ENCODE peak calls at places on chromosomes 13 and 19, in eight cellular contexts. One of them, this sample, is unnamed.

GRCh38 chr13:30371649-30372265 is 50.5 kb upstream of the UBE2L5 start:
- DNase-seq in activated CD4-positive, alpha-beta T cell treated with anti-CD3 and anti-CD28 coated beads for 4 hours: peak
- DNase-seq in AG09309: peak
- DNase-seq in OCI-LY7: peak
- DNase-seq in caudate nucleus: no peak
- DNase-seq in astrocyte of the spinal cord: peak
- DNase-seq in naive thymus-derived CD8-positive, alpha-beta T cell: peak
- DNase-seq in cardiac fibroblast: peak
- DNase-seq in this sample: no peak

GRCh38 chr19:10797541-10798256 is 38.3 kb downstream of the TMED1 start:
- DNase-seq in activated CD4-positive, alpha-beta T cell treated with anti-CD3 and anti-CD28 coated beads for 4 hours: peak
- DNase-seq in cardiac fibroblast: peak
- DNase-seq in naive thymus-derived CD8-positive, alpha-beta T cell: peak
- DNase-seq in OCI-LY7: no peak
- DNase-seq in astrocyte of the spinal cord: no peak
- DNase-seq in AG09309: no peak
- DNase-seq in caudate nucleus: peak
- DNase-seq in this sample: no peak

GRCh38 chr13:50677687-50678463 is 165.6 kb downstream of the DLEU7 start:
- DNase-seq in OCI-LY7: no peak
- DNase-seq in AG09309: no peak
- DNase-seq in naive thymus-derived CD8-positive, alpha-beta T cell: no peak
- DNase-seq in astrocyte of the spinal cord: no peak
- DNase-seq in caudate nucleus: peak
- DNase-seq in activated CD4-positive, alpha-beta T cell treated with anti-CD3 and anti-CD28 coated beads for 4 hours: no peak
- DNase-seq in cardiac fibroblast: peak
- DNase-seq in this sample: no peak

GRCh38 chr13:98313023-98313937 is 136.2 kb upstream of the RNF113B start:
- DNase-seq in AG09309: no peak
- DNase-seq in activated CD4-positive, alpha-beta T cell treated with anti-CD3 and anti-CD28 coated beads for 4 hours: no peak
- DNase-seq in caudate nucleus: no peak
- DNase-seq in OCI-LY7: no peak
- DNase-seq in astrocyte of the spinal cord: no peak
- DNase-seq in naive thymus-derived CD8-positive, alpha-beta T cell: no peak
- DNase-seq in cardiac fibroblast: no peak
- DNase-seq in this sample: no peak

GRCh38 chr19:13014101-13014920 is 19.0 kb downstream of the NFIX start:
- DNase-seq in AG09309: no peak
- DNase-seq in cardiac fibroblast: no peak
- DNase-seq in activated CD4-positive, alpha-beta T cell treated with anti-CD3 and anti-CD28 coated beads for 4 hours: no peak
- DNase-seq in astrocyte of the spinal cord: no peak
- DNase-seq in OCI-LY7: no peak
- DNase-seq in caudate nucleus: peak
- DNase-seq in naive thymus-derived CD8-positive, alpha-beta T cell: no peak
- DNase-seq in this sample: peak

GRCh38 chr19:16824658-16825311 is 4.4 kb upstream of the SIN3B start:
- DNase-seq in AG09309: peak
- DNase-seq in astrocyte of the spinal cord: peak
- DNase-seq in naive thymus-derived CD8-positive, alpha-beta T cell: no peak
- DNase-seq in activated CD4-positive, alpha-beta T cell treated with anti-CD3 and anti-CD28 coated beads for 4 hours: no peak
- DNase-seq in OCI-LY7: no peak
- DNase-seq in cardiac fibroblast: peak
- DNase-seq in caudate nucleus: no peak
- DNase-seq in this sample: peak

GRCh38 chr13:52846567-52847321 is 1.7 kb downstream of the PCDH8 start:
- DNase-seq in naive thymus-derived CD8-positive, alpha-beta T cell: no peak
- DNase-seq in activated CD4-positive, alpha-beta T cell treated with anti-CD3 and anti-CD28 coated beads for 4 hours: no peak
- DNase-seq in caudate nucleus: peak
- DNase-seq in OCI-LY7: no peak
- DNase-seq in astrocyte of the spinal cord: no peak
- DNase-seq in AG09309: no peak
- DNase-seq in cardiac fibroblast: no peak
- DNase-seq in this sample: peak

GRCh38 chr13:25686831-25687495 is 315.2 kb downstream of the ATP8A2 start:
- DNase-seq in astrocyte of the spinal cord: no peak
- DNase-seq in naive thymus-derived CD8-positive, alpha-beta T cell: no peak
- DNase-seq in activated CD4-positive, alpha-beta T cell treated with anti-CD3 and anti-CD28 coated beads for 4 hours: no peak
- DNase-seq in OCI-LY7: no peak
- DNase-seq in AG09309: no peak
- DNase-seq in cardiac fibroblast: no peak
- DNase-seq in caudate nucleus: no peak
- DNase-seq in this sample: no peak

GRCh38 chr13:42113478-42113877 is 65.0 kb downstream of the DGKH start:
- DNase-seq in activated CD4-positive, alpha-beta T cell treated with anti-CD3 and anti-CD28 coated beads for 4 hours: no peak
- DNase-seq in cardiac fibroblast: peak
- DNase-seq in naive thymus-derived CD8-positive, alpha-beta T cell: no peak
- DNase-seq in OCI-LY7: no peak
- DNase-seq in caudate nucleus: no peak
- DNase-seq in astrocyte of the spinal cord: no peak
- DNase-seq in AG09309: no peak
- DNase-seq in this sample: no peak

GRCh38 chr13:66036024-66036614 is 1194.0 kb downstream of the PCDH9 start:
- DNase-seq in astrocyte of the spinal cord: no peak
- DNase-seq in cardiac fibroblast: peak
- DNase-seq in OCI-LY7: no peak
- DNase-seq in AG09309: no peak
- DNase-seq in activated CD4-positive, alpha-beta T cell treated with anti-CD3 and anti-CD28 coated beads for 4 hours: no peak
- DNase-seq in caudate nucleus: no peak
- DNase-seq in naive thymus-derived CD8-positive, alpha-beta T cell: no peak
- DNase-seq in this sample: peak

GRCh38 chr13:47420568-47420967 is 523.7 kb upstream of the HTR2A start:
- DNase-seq in astrocyte of the spinal cord: no peak
- DNase-seq in caudate nucleus: no peak
- DNase-seq in naive thymus-derived CD8-positive, alpha-beta T cell: no peak
- DNase-seq in cardiac fibroblast: peak
- DNase-seq in AG09309: no peak
- DNase-seq in activated CD4-positive, alpha-beta T cell treated with anti-CD3 and anti-CD28 coated beads for 4 hours: no peak
- DNase-seq in OCI-LY7: no peak
- DNase-seq in this sample: no peak

GRCh38 chr19:33562636-33563035 is 41.0 kb upstream of the PEPD start:
- DNase-seq in naive thymus-derived CD8-positive, alpha-beta T cell: no peak
- DNase-seq in activated CD4-positive, alpha-beta T cell treated with anti-CD3 and anti-CD28 coated beads for 4 hours: no peak
- DNase-seq in astrocyte of the spinal cord: no peak
- DNase-seq in cardiac fibroblast: no peak
- DNase-seq in AG09309: no peak
- DNase-seq in OCI-LY7: no peak
- DNase-seq in caudate nucleus: no peak
- DNase-seq in this sample: peak

GRCh38 chr19:29806098-29806866 is 5.5 kb upstream of the CCNE1 start:
- DNase-seq in AG09309: no peak
- DNase-seq in caudate nucleus: no peak
- DNase-seq in activated CD4-positive, alpha-beta T cell treated with anti-CD3 and anti-CD28 coated beads for 4 hours: no peak
- DNase-seq in cardiac fibroblast: peak
- DNase-seq in astrocyte of the spinal cord: no peak
- DNase-seq in naive thymus-derived CD8-positive, alpha-beta T cell: no peak
- DNase-seq in OCI-LY7: no peak
- DNase-seq in this sample: peak

GRCh38 chr13:41505209-41505835 is 48.0 kb downstream of the RGCC start:
- DNase-seq in astrocyte of the spinal cord: peak
- DNase-seq in activated CD4-positive, alpha-beta T cell treated with anti-CD3 and anti-CD28 coated beads for 4 hours: no peak
- DNase-seq in naive thymus-derived CD8-positive, alpha-beta T cell: no peak
- DNase-seq in AG09309: peak
- DNase-seq in caudate nucleus: no peak
- DNase-seq in OCI-LY7: no peak
- DNase-seq in cardiac fibroblast: peak
- DNase-seq in this sample: no peak

GRCh38 chr13:95385808-95386207 is 84.6 kb upstream of the ABCC4 start:
- DNase-seq in OCI-LY7: no peak
- DNase-seq in cardiac fibroblast: peak
- DNase-seq in astrocyte of the spinal cord: no peak
- DNase-seq in AG09309: no peak
- DNase-seq in naive thymus-derived CD8-positive, alpha-beta T cell: no peak
- DNase-seq in activated CD4-positive, alpha-beta T cell treated with anti-CD3 and anti-CD28 coated beads for 4 hours: no peak
- DNase-seq in caudate nucleus: no peak
- DNase-seq in this sample: no peak

GRCh38 chr13:80465321-80465720 is 124.4 kb upstream of the SPRY2 start:
- DNase-seq in OCI-LY7: no peak
- DNase-seq in AG09309: no peak
- DNase-seq in naive thymus-derived CD8-positive, alpha-beta T cell: no peak
- DNase-seq in cardiac fibroblast: no peak
- DNase-seq in caudate nucleus: no peak
- DNase-seq in astrocyte of the spinal cord: no peak
- DNase-seq in activated CD4-positive, alpha-beta T cell treated with anti-CD3 and anti-CD28 coated beads for 4 hours: no peak
- DNase-seq in this sample: no peak

GRCh38 chr19:51079486-51080110 is 3.1 kb downstream of the KLK14 start:
- DNase-seq in activated CD4-positive, alpha-beta T cell treated with anti-CD3 and anti-CD28 coated beads for 4 hours: no peak
- DNase-seq in naive thymus-derived CD8-positive, alpha-beta T cell: no peak
- DNase-seq in OCI-LY7: no peak
- DNase-seq in AG09309: no peak
- DNase-seq in cardiac fibroblast: no peak
- DNase-seq in caudate nucleus: no peak
- DNase-seq in astrocyte of the spinal cord: no peak
- DNase-seq in this sample: no peak

GRCh38 chr13:76164290-76164689 is 528.2 kb downstream of the LMO7 start:
- DNase-seq in naive thymus-derived CD8-positive, alpha-beta T cell: no peak
- DNase-seq in astrocyte of the spinal cord: no peak
- DNase-seq in AG09309: no peak
- DNase-seq in cardiac fibroblast: no peak
- DNase-seq in OCI-LY7: no peak
- DNase-seq in activated CD4-positive, alpha-beta T cell treated with anti-CD3 and anti-CD28 coated beads for 4 hours: no peak
- DNase-seq in caudate nucleus: no peak
- DNase-seq in this sample: no peak

GRCh38 chr19:5804516-5805464 is at the start of gene NRTN:
- DNase-seq in astrocyte of the spinal cord: no peak
- DNase-seq in naive thymus-derived CD8-positive, alpha-beta T cell: no peak
- DNase-seq in OCI-LY7: peak
- DNase-seq in cardiac fibroblast: no peak
- DNase-seq in AG09309: no peak
- DNase-seq in caudate nucleus: no peak
- DNase-seq in activated CD4-positive, alpha-beta T cell treated with anti-CD3 and anti-CD28 coated beads for 4 hours: peak
- DNase-seq in this sample: no peak

GRCh38 chr19:35939307-35940077 is 3.3 kb downstream of the LRFN3 start:
- DNase-seq in astrocyte of the spinal cord: no peak
- DNase-seq in activated CD4-positive, alpha-beta T cell treated with anti-CD3 and anti-CD28 coated beads for 4 hours: no peak
- DNase-seq in naive thymus-derived CD8-positive, alpha-beta T cell: no peak
- DNase-seq in cardiac fibroblast: no peak
- DNase-seq in caudate nucleus: no peak
- DNase-seq in OCI-LY7: no peak
- DNase-seq in AG09309: no peak
- DNase-seq in this sample: no peak

GRCh38 chr19:28887920-28888618 is 324.9 kb downstream of the UQCRFS1 start:
- DNase-seq in astrocyte of the spinal cord: no peak
- DNase-seq in caudate nucleus: no peak
- DNase-seq in AG09309: no peak
- DNase-seq in cardiac fibroblast: no peak
- DNase-seq in OCI-LY7: no peak
- DNase-seq in naive thymus-derived CD8-positive, alpha-beta T cell: no peak
- DNase-seq in activated CD4-positive, alpha-beta T cell treated with anti-CD3 and anti-CD28 coated beads for 4 hours: no peak
- DNase-seq in this sample: peak

GRCh38 chr13:31699650-31700049 is 39.7 kb upstream of the RXFP2 start:
- DNase-seq in astrocyte of the spinal cord: no peak
- DNase-seq in caudate nucleus: no peak
- DNase-seq in activated CD4-positive, alpha-beta T cell treated with anti-CD3 and anti-CD28 coated beads for 4 hours: no peak
- DNase-seq in naive thymus-derived CD8-positive, alpha-beta T cell: no peak
- DNase-seq in cardiac fibroblast: peak
- DNase-seq in OCI-LY7: peak
- DNase-seq in AG09309: no peak
- DNase-seq in this sample: peak

GRCh38 chr13:110921209-110921608 is 6.3 kb upstream of the ANKRD10 start:
- DNase-seq in AG09309: no peak
- DNase-seq in cardiac fibroblast: no peak
- DNase-seq in activated CD4-positive, alpha-beta T cell treated with anti-CD3 and anti-CD28 coated beads for 4 hours: no peak
- DNase-seq in caudate nucleus: no peak
- DNase-seq in naive thymus-derived CD8-positive, alpha-beta T cell: no peak
- DNase-seq in astrocyte of the spinal cord: no peak
- DNase-seq in OCI-LY7: no peak
- DNase-seq in this sample: no peak

GRCh38 chr19:50224986-50225747 is 21.7 kb downstream of the MYH14 start:
- DNase-seq in naive thymus-derived CD8-positive, alpha-beta T cell: no peak
- DNase-seq in AG09309: no peak
- DNase-seq in astrocyte of the spinal cord: no peak
- DNase-seq in cardiac fibroblast: no peak
- DNase-seq in OCI-LY7: no peak
- DNase-seq in activated CD4-positive, alpha-beta T cell treated with anti-CD3 and anti-CD28 coated beads for 4 hours: no peak
- DNase-seq in caudate nucleus: no peak
- DNase-seq in this sample: no peak

GRCh38 chr19:16316506-16316882 is 8.1 kb upstream of the KLF2 start:
- DNase-seq in activated CD4-positive, alpha-beta T cell treated with anti-CD3 and anti-CD28 coated beads for 4 hours: no peak
- DNase-seq in astrocyte of the spinal cord: no peak
- DNase-seq in OCI-LY7: peak
- DNase-seq in cardiac fibroblast: no peak
- DNase-seq in AG09309: no peak
- DNase-seq in naive thymus-derived CD8-positive, alpha-beta T cell: no peak
- DNase-seq in caudate nucleus: no peak
- DNase-seq in this sample: no peak

GRCh38 chr13:26494591-26494990 is 62.9 kb upstream of the WASF3 start:
- DNase-seq in activated CD4-positive, alpha-beta T cell treated with anti-CD3 and anti-CD28 coated beads for 4 hours: no peak
- DNase-seq in caudate nucleus: no peak
- DNase-seq in OCI-LY7: no peak
- DNase-seq in naive thymus-derived CD8-positive, alpha-beta T cell: no peak
- DNase-seq in astrocyte of the spinal cord: no peak
- DNase-seq in AG09309: no peak
- DNase-seq in cardiac fibroblast: no peak
- DNase-seq in this sample: no peak

GRCh38 chr13:34462843-34463242 is 479.2 kb upstream of the NBEA start:
- DNase-seq in AG09309: peak
- DNase-seq in astrocyte of the spinal cord: peak
- DNase-seq in OCI-LY7: no peak
- DNase-seq in activated CD4-positive, alpha-beta T cell treated with anti-CD3 and anti-CD28 coated beads for 4 hours: no peak
- DNase-seq in naive thymus-derived CD8-positive, alpha-beta T cell: no peak
- DNase-seq in caudate nucleus: no peak
- DNase-seq in cardiac fibroblast: peak
- DNase-seq in this sample: no peak

GRCh38 chr19:47633996-47634395 is 25.1 kb downstream of the BICRA start:
- DNase-seq in cardiac fibroblast: no peak
- DNase-seq in caudate nucleus: no peak
- DNase-seq in astrocyte of the spinal cord: no peak
- DNase-seq in activated CD4-positive, alpha-beta T cell treated with anti-CD3 and anti-CD28 coated beads for 4 hours: no peak
- DNase-seq in AG09309: no peak
- DNase-seq in naive thymus-derived CD8-positive, alpha-beta T cell: no peak
- DNase-seq in OCI-LY7: no peak
- DNase-seq in this sample: no peak

GRCh38 chr19:45187421-45188100 is 9.0 kb downstream of the BLOC1S3 start:
- DNase-seq in cardiac fibroblast: no peak
- DNase-seq in astrocyte of the spinal cord: no peak
- DNase-seq in activated CD4-positive, alpha-beta T cell treated with anti-CD3 and anti-CD28 coated beads for 4 hours: no peak
- DNase-seq in caudate nucleus: no peak
- DNase-seq in OCI-LY7: peak
- DNase-seq in AG09309: no peak
- DNase-seq in naive thymus-derived CD8-positive, alpha-beta T cell: peak
- DNase-seq in this sample: peak

GRCh38 chr13:44921931-44922758 is 67.1 kb downstream of the NUFIP1 start:
- DNase-seq in astrocyte of the spinal cord: peak
- DNase-seq in AG09309: peak
- DNase-seq in OCI-LY7: no peak
- DNase-seq in caudate nucleus: peak
- DNase-seq in cardiac fibroblast: peak
- DNase-seq in naive thymus-derived CD8-positive, alpha-beta T cell: no peak
- DNase-seq in activated CD4-positive, alpha-beta T cell treated with anti-CD3 and anti-CD28 coated beads for 4 hours: no peak
- DNase-seq in this sample: no peak

GRCh38 chr19:58568731-58569130 is 4.4 kb downstream of the MZF1 start:
- DNase-seq in astrocyte of the spinal cord: no peak
- DNase-seq in caudate nucleus: no peak
- DNase-seq in OCI-LY7: no peak
- DNase-seq in AG09309: no peak
- DNase-seq in naive thymus-derived CD8-positive, alpha-beta T cell: no peak
- DNase-seq in cardiac fibroblast: no peak
- DNase-seq in activated CD4-positive, alpha-beta T cell treated with anti-CD3 and anti-CD28 coated beads for 4 hours: no peak
- DNase-seq in this sample: no peak

GRCh38 chr19:29324717-29325116 is 111.8 kb upstream of the UQCRFS1 start:
- DNase-seq in OCI-LY7: no peak
- DNase-seq in naive thymus-derived CD8-positive, alpha-beta T cell: no peak
- DNase-seq in activated CD4-positive, alpha-beta T cell treated with anti-CD3 and anti-CD28 coated beads for 4 hours: no peak
- DNase-seq in caudate nucleus: no peak
- DNase-seq in AG09309: no peak
- DNase-seq in astrocyte of the spinal cord: no peak
- DNase-seq in cardiac fibroblast: no peak
- DNase-seq in this sample: no peak

GRCh38 chr19:43872547-43873336 is 45.6 kb downstream of the ZNF283 start:
- DNase-seq in AG09309: no peak
- DNase-seq in cardiac fibroblast: peak
- DNase-seq in activated CD4-positive, alpha-beta T cell treated with anti-CD3 and anti-CD28 coated beads for 4 hours: no peak
- DNase-seq in astrocyte of the spinal cord: peak
- DNase-seq in caudate nucleus: no peak
- DNase-seq in OCI-LY7: no peak
- DNase-seq in naive thymus-derived CD8-positive, alpha-beta T cell: no peak
- DNase-seq in this sample: no peak

GRCh38 chr19:13118424-13119193 is 545 bp downstream of the NACC1 start:
- DNase-seq in caudate nucleus: peak
- DNase-seq in cardiac fibroblast: no peak
- DNase-seq in AG09309: no peak
- DNase-seq in activated CD4-positive, alpha-beta T cell treated with anti-CD3 and anti-CD28 coated beads for 4 hours: peak
- DNase-seq in naive thymus-derived CD8-positive, alpha-beta T cell: peak
- DNase-seq in astrocyte of the spinal cord: peak
- DNase-seq in OCI-LY7: peak
- DNase-seq in this sample: peak

This sample was measured in ELF-1.